ENCODE peak calls at places on chromosomes 6 and 20, in seven cellular contexts. One of them, this sample, is unnamed.

GRCh38 chr6:158081657-158081935 is 86.5 kb downstream of the SERAC1 start:
- DNase-seq in mucosa of descending colon: no peak
- DNase-seq in cardiac muscle cell: no peak
- DNase-seq in GM12878: no peak
- DNase-seq in osteocyte: no peak
- DNase-seq in fibroblast of mammary gland: no peak
- DNase-seq in esophagus squamous epithelium: no peak
- DNase-seq in this sample: no peak

GRCh38 chr6:10390495-10391298 is 24.2 kb downstream of the TFAP2A start:
- DNase-seq in mucosa of descending colon: no peak
- DNase-seq in cardiac muscle cell: no peak
- DNase-seq in GM12878: no peak
- DNase-seq in osteocyte: no peak
- DNase-seq in fibroblast of mammary gland: no peak
- DNase-seq in esophagus squamous epithelium: no peak
- DNase-seq in this sample: no peak

GRCh38 chr20:37506166-37506725 is 14.8 kb upstream of the NNAT start:
- DNase-seq in mucosa of descending colon: no peak
- DNase-seq in cardiac muscle cell: no peak
- DNase-seq in GM12878: no peak
- DNase-seq in osteocyte: no peak
- DNase-seq in fibroblast of mammary gland: no peak
- DNase-seq in esophagus squamous epithelium: no peak
- DNase-seq in this sample: no peak

GRCh38 chr20:41572010-41572572 is 46.1 kb downstream of the CHD6 start:
- DNase-seq in mucosa of descending colon: no peak
- DNase-seq in cardiac muscle cell: no peak
- DNase-seq in GM12878: no peak
- DNase-seq in osteocyte: no peak
- DNase-seq in fibroblast of mammary gland: no peak
- DNase-seq in esophagus squamous epithelium: no peak
- DNase-seq in this sample: no peak

GRCh38 chr6:12555267-12555666 is 161.3 kb upstream of the PHACTR1 start:
- DNase-seq in mucosa of descending colon: no peak
- DNase-seq in cardiac muscle cell: no peak
- DNase-seq in GM12878: no peak
- DNase-seq in osteocyte: no peak
- DNase-seq in fibroblast of mammary gland: peak
- DNase-seq in esophagus squamous epithelium: no peak
- DNase-seq in this sample: no peak

GRCh38 chr6:31948753-31949413 is 3.0 kb downstream of the CFB start:
- DNase-seq in mucosa of descending colon: no peak
- DNase-seq in cardiac muscle cell: no peak
- DNase-seq in GM12878: no peak
- DNase-seq in osteocyte: no peak
- DNase-seq in fibroblast of mammary gland: peak
- DNase-seq in esophagus squamous epithelium: no peak
- DNase-seq in this sample: no peak

GRCh38 chr20:36744764-36745191 is 1.1 kb downstream of the NDRG3 start:
- DNase-seq in mucosa of descending colon: no peak
- DNase-seq in cardiac muscle cell: peak
- DNase-seq in GM12878: no peak
- DNase-seq in osteocyte: no peak
- DNase-seq in fibroblast of mammary gland: peak
- DNase-seq in esophagus squamous epithelium: no peak
- DNase-seq in this sample: peak

GRCh38 chr20:17615645-17616479 is 46.0 kb downstream of the DSTN start:
- DNase-seq in mucosa of descending colon: no peak
- DNase-seq in cardiac muscle cell: no peak
- DNase-seq in GM12878: no peak
- DNase-seq in osteocyte: peak
- DNase-seq in fibroblast of mammary gland: no peak
- DNase-seq in esophagus squamous epithelium: no peak
- DNase-seq in this sample: no peak

GRCh38 chr6:11276228-11276627 is 43.8 kb upstream of the NEDD9 start:
- DNase-seq in mucosa of descending colon: no peak
- DNase-seq in cardiac muscle cell: no peak
- DNase-seq in GM12878: no peak
- DNase-seq in osteocyte: no peak
- DNase-seq in fibroblast of mammary gland: no peak
- DNase-seq in esophagus squamous epithelium: no peak
- DNase-seq in this sample: no peak

GRCh38 chr6:120279706-120280105 is 930.1 kb upstream of the MAN1A1 start:
- DNase-seq in mucosa of descending colon: no peak
- DNase-seq in cardiac muscle cell: peak
- DNase-seq in GM12878: no peak
- DNase-seq in osteocyte: no peak
- DNase-seq in fibroblast of mammary gland: no peak
- DNase-seq in esophagus squamous epithelium: no peak
- DNase-seq in this sample: no peak

GRCh38 chr20:4217349-4217761 is 202.0 kb upstream of the RNF24 start:
- DNase-seq in mucosa of descending colon: peak
- DNase-seq in cardiac muscle cell: no peak
- DNase-seq in GM12878: no peak
- DNase-seq in osteocyte: no peak
- DNase-seq in fibroblast of mammary gland: peak
- DNase-seq in esophagus squamous epithelium: no peak
- DNase-seq in this sample: no peak

GRCh38 chr6:107712523-107713213 is 111.4 kb downstream of the SCML4 start:
- DNase-seq in mucosa of descending colon: no peak
- DNase-seq in cardiac muscle cell: no peak
- DNase-seq in GM12878: no peak
- DNase-seq in osteocyte: no peak
- DNase-seq in fibroblast of mammary gland: peak
- DNase-seq in esophagus squamous epithelium: no peak
- DNase-seq in this sample: no peak

GRCh38 chr20:43809206-43809819 is 82.5 kb upstream of the GTSF1L start:
- DNase-seq in mucosa of descending colon: no peak
- DNase-seq in cardiac muscle cell: no peak
- DNase-seq in GM12878: no peak
- DNase-seq in osteocyte: no peak
- DNase-seq in fibroblast of mammary gland: no peak
- DNase-seq in esophagus squamous epithelium: no peak
- DNase-seq in this sample: no peak

GRCh38 chr20:259991-260390 is 2.5 kb downstream of the DEFB132 start:
- DNase-seq in mucosa of descending colon: no peak
- DNase-seq in cardiac muscle cell: no peak
- DNase-seq in GM12878: no peak
- DNase-seq in osteocyte: no peak
- DNase-seq in fibroblast of mammary gland: no peak
- DNase-seq in esophagus squamous epithelium: no peak
- DNase-seq in this sample: no peak

GRCh38 chr6:21587925-21588811 is 5.4 kb upstream of the SOX4 start:
- DNase-seq in mucosa of descending colon: peak
- DNase-seq in cardiac muscle cell: peak
- DNase-seq in GM12878: no peak
- DNase-seq in osteocyte: no peak
- DNase-seq in fibroblast of mammary gland: peak
- DNase-seq in esophagus squamous epithelium: no peak
- DNase-seq in this sample: peak

GRCh38 chr20:35883341-35883777 is 70.9 kb downstream of the SCAND1 start:
- DNase-seq in mucosa of descending colon: no peak
- DNase-seq in cardiac muscle cell: no peak
- DNase-seq in GM12878: no peak
- DNase-seq in osteocyte: no peak
- DNase-seq in fibroblast of mammary gland: no peak
- DNase-seq in esophagus squamous epithelium: no peak
- DNase-seq in this sample: no peak

GRCh38 chr6:36345681-36346417 is 9.2 kb upstream of the BNIP5 start:
- DNase-seq in mucosa of descending colon: no peak
- DNase-seq in cardiac muscle cell: peak
- DNase-seq in GM12878: no peak
- DNase-seq in osteocyte: no peak
- DNase-seq in fibroblast of mammary gland: no peak
- DNase-seq in esophagus squamous epithelium: no peak
- DNase-seq in this sample: no peak

GRCh38 chr20:50439539-50440453 is 70.4 kb upstream of the PTPN1 start:
- DNase-seq in mucosa of descending colon: no peak
- DNase-seq in cardiac muscle cell: no peak
- DNase-seq in GM12878: no peak
- DNase-seq in osteocyte: no peak
- DNase-seq in fibroblast of mammary gland: peak
- DNase-seq in esophagus squamous epithelium: no peak
- DNase-seq in this sample: no peak

GRCh38 chr6:122007366-122007765 is 392.1 kb upstream of the HSF2 start:
- DNase-seq in mucosa of descending colon: no peak
- DNase-seq in cardiac muscle cell: peak
- DNase-seq in GM12878: no peak
- DNase-seq in osteocyte: no peak
- DNase-seq in fibroblast of mammary gland: peak
- DNase-seq in esophagus squamous epithelium: no peak
- DNase-seq in this sample: no peak

GRCh38 chr6:56497691-56498090 is 145.0 kb downstream of the DST start:
- DNase-seq in mucosa of descending colon: no peak
- DNase-seq in cardiac muscle cell: no peak
- DNase-seq in GM12878: no peak
- DNase-seq in osteocyte: no peak
- DNase-seq in fibroblast of mammary gland: no peak
- DNase-seq in esophagus squamous epithelium: no peak
- DNase-seq in this sample: no peak

GRCh38 chr6:109515781-109516409 is 32.9 kb upstream of the ZBTB24 start:
- DNase-seq in mucosa of descending colon: no peak
- DNase-seq in cardiac muscle cell: no peak
- DNase-seq in GM12878: no peak
- DNase-seq in osteocyte: no peak
- DNase-seq in fibroblast of mammary gland: peak
- DNase-seq in esophagus squamous epithelium: no peak
- DNase-seq in this sample: no peak

GRCh38 chr6:67248077-67248476 is 1387.0 kb upstream of the ADGRB3 start:
- DNase-seq in mucosa of descending colon: no peak
- DNase-seq in cardiac muscle cell: no peak
- DNase-seq in GM12878: no peak
- DNase-seq in osteocyte: no peak
- DNase-seq in fibroblast of mammary gland: no peak
- DNase-seq in esophagus squamous epithelium: no peak
- DNase-seq in this sample: no peak

GRCh38 chr6:95117236-95117635 is 460.1 kb upstream of the MANEA start:
- DNase-seq in mucosa of descending colon: no peak
- DNase-seq in cardiac muscle cell: no peak
- DNase-seq in GM12878: no peak
- DNase-seq in osteocyte: no peak
- DNase-seq in fibroblast of mammary gland: no peak
- DNase-seq in esophagus squamous epithelium: no peak
- DNase-seq in this sample: no peak

GRCh38 chr6:42095776-42096541 is 45.6 kb downstream of the TAF8 start:
- DNase-seq in mucosa of descending colon: no peak
- DNase-seq in cardiac muscle cell: peak
- DNase-seq in GM12878: no peak
- DNase-seq in osteocyte: no peak
- DNase-seq in fibroblast of mammary gland: no peak
- DNase-seq in esophagus squamous epithelium: no peak
- DNase-seq in this sample: peak
- TF ChIP-seq CTCF in mucosa of descending colon: no peak
- TF ChIP-seq CTCF in cardiac muscle cell: peak
- TF ChIP-seq CTCF in GM12878: no peak
- TF ChIP-seq CTCF in osteocyte: no peak
- TF ChIP-seq CTCF in fibroblast of mammary gland: no peak
- TF ChIP-seq CTCF in esophagus squamous epithelium: no peak
- TF ChIP-seq CTCF in this sample: no peak

GRCh38 chr20:47127986-47128385 is 228.5 kb downstream of the ZMYND8 start:
- DNase-seq in mucosa of descending colon: no peak
- DNase-seq in cardiac muscle cell: peak
- DNase-seq in GM12878: no peak
- DNase-seq in osteocyte: no peak
- DNase-seq in fibroblast of mammary gland: no peak
- DNase-seq in esophagus squamous epithelium: no peak
- DNase-seq in this sample: no peak

GRCh38 chr20:47126709-47127108 is 229.8 kb downstream of the ZMYND8 start:
- DNase-seq in mucosa of descending colon: no peak
- DNase-seq in cardiac muscle cell: no peak
- DNase-seq in GM12878: no peak
- DNase-seq in osteocyte: no peak
- DNase-seq in fibroblast of mammary gland: peak
- DNase-seq in esophagus squamous epithelium: no peak
- DNase-seq in this sample: no peak

GRCh38 chr20:47126374-47126705 is 230.2 kb downstream of the ZMYND8 start:
- DNase-seq in mucosa of descending colon: no peak
- DNase-seq in cardiac muscle cell: no peak
- DNase-seq in GM12878: no peak
- DNase-seq in osteocyte: no peak
- DNase-seq in fibroblast of mammary gland: no peak
- DNase-seq in esophagus squamous epithelium: no peak
- DNase-seq in this sample: no peak

GRCh38 chr20:47124235-47124717 is 229.6 kb downstream of the EYA2 start:
- DNase-seq in mucosa of descending colon: no peak
- DNase-seq in cardiac muscle cell: no peak
- DNase-seq in GM12878: no peak
- DNase-seq in osteocyte: no peak
- DNase-seq in fibroblast of mammary gland: no peak
- DNase-seq in esophagus squamous epithelium: no peak
- DNase-seq in this sample: no peak

DNA sequence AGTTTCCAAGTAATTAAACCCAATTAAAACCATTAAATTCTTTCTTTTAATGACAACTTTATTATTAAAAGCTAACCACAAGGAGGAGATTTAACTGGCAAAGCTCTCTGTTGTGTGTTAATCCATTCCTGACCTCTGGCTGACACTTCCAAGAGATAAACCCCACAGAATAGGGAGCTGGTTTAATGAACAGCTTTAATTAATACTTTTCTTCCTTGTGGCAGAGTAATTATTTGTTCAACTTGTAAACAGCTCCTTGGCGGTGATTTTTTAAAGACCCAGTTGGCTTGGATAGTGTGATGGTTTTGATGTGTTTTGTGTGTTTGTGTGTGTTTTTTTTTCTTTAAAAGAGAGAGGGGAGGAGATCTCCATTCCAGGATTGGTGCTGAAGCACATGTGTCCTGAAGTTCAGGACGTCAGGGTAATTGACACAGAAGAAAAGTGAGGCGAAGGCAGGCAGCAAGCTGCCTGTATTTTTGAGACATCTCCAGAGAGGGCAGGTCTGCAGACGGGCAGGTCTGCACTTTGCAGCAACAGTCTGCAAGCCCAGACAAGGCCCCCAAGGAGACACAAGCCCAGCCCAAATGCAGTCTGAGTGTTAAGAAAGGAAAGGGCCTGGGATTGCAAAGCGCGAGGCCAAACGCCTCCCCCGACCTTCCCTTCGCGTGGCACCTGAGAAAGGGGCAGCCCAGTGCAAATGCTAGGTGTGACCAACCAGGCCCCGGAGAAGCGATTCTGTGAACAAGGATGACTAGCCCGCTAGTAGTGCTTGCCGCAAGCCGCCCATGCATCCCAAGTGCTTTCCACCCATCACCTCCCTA is 230.7 kb downstream of the ZMYND8 start:
- DNase-seq in mucosa of descending colon: no peak
- DNase-seq in cardiac muscle cell: peak
- DNase-seq in GM12878: no peak
- DNase-seq in osteocyte: no peak
- DNase-seq in fibroblast of mammary gland: peak
- DNase-seq in esophagus squamous epithelium: no peak
- DNase-seq in this sample: no peak
- TF ChIP-seq CTCF in mucosa of descending colon: no peak
- TF ChIP-seq CTCF in cardiac muscle cell: no peak
- TF ChIP-seq CTCF in GM12878: no peak
- TF ChIP-seq CTCF in osteocyte: no peak
- TF ChIP-seq CTCF in fibroblast of mammary gland: no peak
- TF ChIP-seq CTCF in esophagus squamous epithelium: no peak
- TF ChIP-seq CTCF in this sample: no peak

GRCh38 chr20:2402271-2402980 is 21.7 kb downstream of the TGM6 start:
- DNase-seq in mucosa of descending colon: no peak
- DNase-seq in cardiac muscle cell: peak
- DNase-seq in GM12878: no peak
- DNase-seq in osteocyte: peak
- DNase-seq in fibroblast of mammary gland: peak
- DNase-seq in esophagus squamous epithelium: no peak
- DNase-seq in this sample: no peak
- TF ChIP-seq CTCF in mucosa of descending colon: no peak
- TF ChIP-seq CTCF in cardiac muscle cell: peak
- TF ChIP-seq CTCF in GM12878: peak
- TF ChIP-seq CTCF in osteocyte: peak
- TF ChIP-seq CTCF in fibroblast of mammary gland: peak
- TF ChIP-seq CTCF in esophagus squamous epithelium: no peak
- TF ChIP-seq CTCF in this sample: peak

GRCh38 chr6:148973809-148974208 is 227.0 kb downstream of the UST start:
- DNase-seq in mucosa of descending colon: no peak
- DNase-seq in cardiac muscle cell: peak
- DNase-seq in GM12878: no peak
- DNase-seq in osteocyte: no peak
- DNase-seq in fibroblast of mammary gland: peak
- DNase-seq in esophagus squamous epithelium: no peak
- DNase-seq in this sample: no peak
- TF ChIP-seq CTCF in mucosa of descending colon: no peak
- TF ChIP-seq CTCF in cardiac muscle cell: peak
- TF ChIP-seq CTCF in GM12878: peak
- TF ChIP-seq CTCF in osteocyte: peak
- TF ChIP-seq CTCF in fibroblast of mammary gland: peak
- TF ChIP-seq CTCF in esophagus squamous epithelium: peak
- TF ChIP-seq CTCF in this sample: peak

This sample was measured in endothelial cell.